ENCODE peak calls at places on chromosomes 11 and 22, in ten cellular contexts. One of them, this sample, is unnamed.

GRCh38 chr11:10688401-10688800 is 5.2 kb downstream of the IRAG1 start:
- DNase-seq in mesenchymal stem cell: no peak
- DNase-seq in H9: no peak
- DNase-seq in fibroblast of lung: peak; percentile 82
- DNase-seq in keratinocyte: peak; percentile 81
- DNase-seq in SK-N-SH: no peak
- DNase-seq in PC-3: peak; percentile 72
- DNase-seq in kidney: no peak
- DNase-seq in H1: no peak
- DNase-seq in adipocyte: no peak
- DNase-seq in this sample: no peak

GRCh38 chr11:126398296-126398695 is 42.8 kb downstream of the ST3GAL4 start:
- DNase-seq in adipocyte: no peak
- DNase-seq in mesenchymal stem cell: no peak
- DNase-seq in H1: no peak
- DNase-seq in H9: no peak
- DNase-seq in fibroblast of lung: no peak
- DNase-seq in keratinocyte: no peak
- DNase-seq in SK-N-SH: no peak
- DNase-seq in PC-3: no peak
- DNase-seq in kidney: no peak
- DNase-seq in this sample: no peak

GRCh38 chr11:86192858-86193257 is 51.7 kb upstream of the EED start:
- DNase-seq in fibroblast of lung: no peak
- DNase-seq in PC-3: no peak
- DNase-seq in adipocyte: no peak
- DNase-seq in SK-N-SH: no peak
- DNase-seq in kidney: no peak
- DNase-seq in H9: no peak
- DNase-seq in keratinocyte: no peak
- DNase-seq in mesenchymal stem cell: no peak
- DNase-seq in H1: no peak
- DNase-seq in this sample: no peak

GRCh38 chr11:44755553-44756505 is 29.1 kb downstream of the TSPAN18 start:
- DNase-seq in adipocyte: peak; percentile 22
- DNase-seq in keratinocyte: no peak
- DNase-seq in fibroblast of lung: peak; percentile 35
- DNase-seq in SK-N-SH: peak; percentile 42
- DNase-seq in mesenchymal stem cell: no peak
- DNase-seq in PC-3: no peak
- DNase-seq in kidney: no peak
- DNase-seq in H9: peak; percentile 10
- DNase-seq in H1: no peak
- DNase-seq in this sample: no peak

GRCh38 chr11:115198301-115198700 is 305.9 kb downstream of the CADM1 start:
- DNase-seq in PC-3: no peak
- DNase-seq in adipocyte: no peak
- DNase-seq in fibroblast of lung: no peak
- DNase-seq in kidney: no peak
- DNase-seq in H1: no peak
- DNase-seq in H9: no peak
- DNase-seq in SK-N-SH: no peak
- DNase-seq in mesenchymal stem cell: no peak
- DNase-seq in keratinocyte: no peak
- DNase-seq in this sample: no peak

GRCh38 chr11:134518616-134519389 is 106.8 kb upstream of the B3GAT1 start:
- DNase-seq in H9: no peak
- DNase-seq in keratinocyte: no peak
- DNase-seq in mesenchymal stem cell: no peak
- DNase-seq in adipocyte: no peak
- DNase-seq in kidney: peak; percentile 55
- DNase-seq in fibroblast of lung: no peak
- DNase-seq in H1: no peak
- DNase-seq in PC-3: no peak
- DNase-seq in SK-N-SH: no peak
- DNase-seq in this sample: no peak

GRCh38 chr11:96242191-96242845 is 100.7 kb downstream of the MAML2 start:
- DNase-seq in kidney: no peak
- DNase-seq in PC-3: no peak
- DNase-seq in adipocyte: peak; percentile 92
- DNase-seq in mesenchymal stem cell: peak; percentile 75
- DNase-seq in H9: no peak
- DNase-seq in H1: no peak
- DNase-seq in keratinocyte: no peak
- DNase-seq in SK-N-SH: no peak
- DNase-seq in fibroblast of lung: no peak
- DNase-seq in this sample: no peak

GRCh38 chr11:59669611-59670009 is 773 bp upstream of the PATL1 start:
- DNase-seq in kidney: peak; percentile 85
- DNase-seq in SK-N-SH: no peak
- DNase-seq in mesenchymal stem cell: peak; percentile 73
- DNase-seq in H1: no peak
- DNase-seq in adipocyte: peak; percentile 90
- DNase-seq in keratinocyte: no peak
- DNase-seq in PC-3: peak; percentile 41
- DNase-seq in fibroblast of lung: peak; percentile 59
- DNase-seq in H9: no peak
- DNase-seq in this sample: no peak

GRCh38 chr11:68369161-68369560 is 56.8 kb downstream of the LRP5 start:
- DNase-seq in H9: no peak
- DNase-seq in H1: no peak
- DNase-seq in PC-3: no peak
- DNase-seq in SK-N-SH: no peak
- DNase-seq in adipocyte: no peak
- DNase-seq in fibroblast of lung: no peak
- DNase-seq in keratinocyte: no peak
- DNase-seq in mesenchymal stem cell: no peak
- DNase-seq in kidney: no peak
- DNase-seq in this sample: no peak

GRCh38 chr11:135027461-135027860 is 615.4 kb upstream of the B3GAT1 start:
- DNase-seq in H1: no peak
- DNase-seq in SK-N-SH: no peak
- DNase-seq in mesenchymal stem cell: peak; percentile 17
- DNase-seq in keratinocyte: no peak
- DNase-seq in adipocyte: peak; percentile 46
- DNase-seq in PC-3: peak; percentile 50
- DNase-seq in fibroblast of lung: peak; percentile 42
- DNase-seq in H9: peak; percentile 67
- DNase-seq in kidney: no peak
- DNase-seq in this sample: peak; percentile 68

GRCh38 chr22:30309981-30310672 is 16.6 kb downstream of the TBC1D10A start:
- DNase-seq in PC-3: no peak
- DNase-seq in kidney: no peak
- DNase-seq in H9: no peak
- DNase-seq in H1: no peak
- DNase-seq in adipocyte: peak; percentile 58
- DNase-seq in mesenchymal stem cell: peak; percentile 89
- DNase-seq in fibroblast of lung: peak; percentile 65
- DNase-seq in keratinocyte: no peak
- DNase-seq in SK-N-SH: no peak
- DNase-seq in this sample: no peak

GRCh38 chr11:60991457-60991856 is 20.0 kb downstream of the CD6 start:
- DNase-seq in H9: no peak
- DNase-seq in keratinocyte: no peak
- DNase-seq in SK-N-SH: no peak
- DNase-seq in H1: no peak
- DNase-seq in mesenchymal stem cell: no peak
- DNase-seq in fibroblast of lung: no peak
- DNase-seq in PC-3: no peak
- DNase-seq in adipocyte: no peak
- DNase-seq in kidney: no peak
- DNase-seq in this sample: no peak

GRCh38 chr22:46052801-46053562 is 76.0 kb upstream of the WNT7B start:
- DNase-seq in adipocyte: peak; percentile 47
- DNase-seq in fibroblast of lung: peak; percentile 51
- DNase-seq in keratinocyte: no peak
- DNase-seq in mesenchymal stem cell: no peak
- DNase-seq in SK-N-SH: peak; percentile 85
- DNase-seq in H1: no peak
- DNase-seq in PC-3: peak; percentile 33
- DNase-seq in kidney: peak; percentile 85
- DNase-seq in H9: no peak
- DNase-seq in this sample: no peak

GRCh38 chr22:29987143-29987542 is 93.1 kb upstream of the HORMAD2 start:
- DNase-seq in kidney: no peak
- DNase-seq in PC-3: no peak
- DNase-seq in H1: no peak
- DNase-seq in mesenchymal stem cell: no peak
- DNase-seq in SK-N-SH: no peak
- DNase-seq in keratinocyte: no peak
- DNase-seq in fibroblast of lung: no peak
- DNase-seq in adipocyte: no peak
- DNase-seq in H9: no peak
- DNase-seq in this sample: no peak

GRCh38 chr11:1889527-1889930 is 2.2 kb downstream of the PRR33 start:
- DNase-seq in PC-3: no peak
- DNase-seq in keratinocyte: no peak
- DNase-seq in adipocyte: no peak
- DNase-seq in fibroblast of lung: no peak
- DNase-seq in SK-N-SH: peak; percentile 24
- DNase-seq in mesenchymal stem cell: no peak
- DNase-seq in H9: no peak
- DNase-seq in kidney: no peak
- DNase-seq in H1: no peak
- DNase-seq in this sample: no peak

GRCh38 chr11:77035580-77035979 is 1.4 kb downstream of the B3GNT6 start:
- DNase-seq in H1: no peak
- DNase-seq in fibroblast of lung: no peak
- DNase-seq in keratinocyte: no peak
- DNase-seq in H9: no peak
- DNase-seq in mesenchymal stem cell: no peak
- DNase-seq in kidney: no peak
- DNase-seq in PC-3: peak; percentile 83
- DNase-seq in adipocyte: no peak
- DNase-seq in SK-N-SH: no peak
- DNase-seq in this sample: no peak

DNA sequence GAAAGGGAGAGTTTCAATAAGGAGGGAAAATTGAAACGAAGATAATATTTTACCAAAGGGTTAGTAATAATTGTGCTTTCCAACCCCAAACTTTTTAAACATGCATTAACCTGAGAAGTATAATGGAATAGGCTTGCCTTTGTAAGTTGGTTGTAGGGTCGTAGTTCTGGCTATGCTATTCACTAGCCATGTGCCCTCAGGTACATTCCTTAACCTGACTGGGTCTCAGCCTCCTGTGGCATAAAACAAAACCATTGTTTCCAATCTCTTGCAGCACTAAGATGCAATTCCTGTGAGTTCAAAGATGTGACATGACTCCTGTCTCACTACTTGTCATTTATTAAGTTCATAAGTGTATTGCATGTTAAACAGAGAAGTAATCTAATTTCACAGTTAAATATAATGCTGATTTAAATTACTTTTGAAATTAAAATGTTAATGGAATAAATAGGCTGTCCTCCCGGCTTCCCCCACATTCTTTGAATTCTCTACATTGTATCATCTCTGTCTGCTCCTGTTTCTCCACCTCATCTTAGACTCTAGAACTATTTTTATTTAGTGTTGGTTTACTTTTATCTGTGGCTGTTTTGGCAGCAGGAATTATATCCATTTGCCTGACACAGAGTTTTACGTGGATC is 216.2 kb downstream of the FAT3 start:
- DNase-seq in mesenchymal stem cell: no peak
- DNase-seq in PC-3: no peak
- DNase-seq in fibroblast of lung: peak; percentile 14
- DNase-seq in SK-N-SH: no peak
- DNase-seq in kidney: no peak
- DNase-seq in H1: no peak
- DNase-seq in adipocyte: no peak
- DNase-seq in H9: no peak
- DNase-seq in keratinocyte: no peak
- DNase-seq in this sample: peak; percentile 11
- H3K9ac ChIP-seq in mesenchymal stem cell: no peak overlapping the region
- H3K9ac ChIP-seq in PC-3: no peak overlapping the region
- H3K9ac ChIP-seq in fibroblast of lung: no peak overlapping the region
- H3K9ac ChIP-seq in SK-N-SH: no peak overlapping the region
- H3K9ac ChIP-seq in kidney: no peak overlapping the region
- H3K9ac ChIP-seq in H1: no peak overlapping the region
- H3K9ac ChIP-seq in adipocyte: no peak overlapping the region
- H3K9ac ChIP-seq in H9: no peak overlapping the region
- H3K9ac ChIP-seq in keratinocyte: no peak overlapping the region
- H3K9ac ChIP-seq in this sample: no peak overlapping the region

GRCh38 chr22:19207902-19208283 is 29.4 kb upstream of the SLC25A1 start:
- DNase-seq in SK-N-SH: no peak
- DNase-seq in keratinocyte: no peak
- DNase-seq in fibroblast of lung: no peak
- DNase-seq in kidney: no peak
- DNase-seq in H9: no peak
- DNase-seq in adipocyte: no peak
- DNase-seq in PC-3: no peak
- DNase-seq in H1: no peak
- DNase-seq in mesenchymal stem cell: no peak
- DNase-seq in this sample: no peak
- H3K9ac ChIP-seq in SK-N-SH: no peak overlapping the region
- H3K9ac ChIP-seq in keratinocyte: no peak overlapping the region
- H3K9ac ChIP-seq in fibroblast of lung: no peak overlapping the region
- H3K9ac ChIP-seq in kidney: no peak overlapping the region
- H3K9ac ChIP-seq in H9: no peak overlapping the region
- H3K9ac ChIP-seq in adipocyte: no peak overlapping the region
- H3K9ac ChIP-seq in PC-3: no peak overlapping the region
- H3K9ac ChIP-seq in H1: no peak overlapping the region
- H3K9ac ChIP-seq in mesenchymal stem cell: no peak overlapping the region
- H3K9ac ChIP-seq in this sample: no peak overlapping the region

GRCh38 chr11:78432058-78432515 is 14.5 kb upstream of the GAB2 start:
- DNase-seq in SK-N-SH: no peak
- DNase-seq in PC-3: peak; percentile 37
- DNase-seq in fibroblast of lung: no peak
- DNase-seq in adipocyte: peak; percentile 19
- DNase-seq in mesenchymal stem cell: no peak
- DNase-seq in keratinocyte: no peak
- DNase-seq in kidney: no peak
- DNase-seq in H1: no peak
- DNase-seq in H9: no peak
- DNase-seq in this sample: no peak
- H3K9ac ChIP-seq in SK-N-SH: no peak overlapping the region
- H3K9ac ChIP-seq in PC-3: no peak overlapping the region
- H3K9ac ChIP-seq in fibroblast of lung: no peak overlapping the region
- H3K9ac ChIP-seq in adipocyte: no peak overlapping the region
- H3K9ac ChIP-seq in mesenchymal stem cell: peak overlapping the region; percentile 22
- H3K9ac ChIP-seq in keratinocyte: no peak overlapping the region
- H3K9ac ChIP-seq in kidney: no peak overlapping the region
- H3K9ac ChIP-seq in H1: no peak overlapping the region
- H3K9ac ChIP-seq in H9: no peak overlapping the region
- H3K9ac ChIP-seq in this sample: no peak overlapping the region

DNA sequence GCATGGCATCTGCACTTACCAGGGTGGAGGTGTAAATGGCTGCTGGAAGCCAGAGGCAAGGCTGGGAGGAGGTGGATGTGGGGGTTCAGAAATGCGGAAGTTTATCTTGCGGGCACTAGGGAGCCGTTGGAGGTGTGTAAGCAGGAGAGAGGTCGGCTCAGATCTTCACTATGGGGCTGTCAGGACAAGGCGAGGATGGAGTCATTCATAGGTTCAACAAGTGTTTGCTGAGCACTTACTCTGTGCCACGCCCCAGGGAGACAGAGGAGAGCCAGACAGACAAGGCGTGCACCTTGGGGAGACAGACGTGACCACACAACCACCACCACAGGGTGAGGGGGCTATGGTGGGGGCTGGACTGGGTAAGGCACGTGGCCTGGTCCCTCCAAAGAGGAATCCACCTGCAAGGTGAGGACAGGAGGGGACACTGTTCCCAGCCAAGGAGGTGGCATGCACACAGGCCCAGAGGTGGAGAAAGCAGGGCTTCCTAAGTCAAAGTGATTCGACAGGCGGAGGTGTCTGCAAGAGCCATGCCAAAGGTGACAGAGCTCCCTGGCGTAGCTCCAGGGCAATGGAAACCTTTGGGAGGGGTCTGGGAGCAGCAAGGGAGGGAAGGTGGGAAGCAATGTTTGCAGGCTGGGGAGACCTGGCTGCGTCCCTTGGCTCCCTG is 30.8 kb upstream of the TCF20 start:
- DNase-seq in kidney: no peak
- DNase-seq in H1: no peak
- DNase-seq in fibroblast of lung: no peak
- DNase-seq in adipocyte: no peak
- DNase-seq in SK-N-SH: no peak
- DNase-seq in H9: no peak
- DNase-seq in keratinocyte: no peak
- DNase-seq in mesenchymal stem cell: no peak
- DNase-seq in PC-3: no peak
- DNase-seq in this sample: no peak
- H3K9ac ChIP-seq in kidney: no peak overlapping the region
- H3K9ac ChIP-seq in H1: no peak overlapping the region
- H3K9ac ChIP-seq in fibroblast of lung: no peak overlapping the region
- H3K9ac ChIP-seq in adipocyte: no peak overlapping the region
- H3K9ac ChIP-seq in SK-N-SH: no peak overlapping the region
- H3K9ac ChIP-seq in H9: no peak overlapping the region
- H3K9ac ChIP-seq in keratinocyte: no peak overlapping the region
- H3K9ac ChIP-seq in mesenchymal stem cell: no peak overlapping the region
- H3K9ac ChIP-seq in PC-3: no peak overlapping the region
- H3K9ac ChIP-seq in this sample: no peak overlapping the region